ENCODE peak calls at places on chromosomes 2 and 18, in nine cellular contexts. R is prostate gland, X is heart left ventricle, N is uterus, D is K562, L is NB4, A is spleen, E is gastrocnemius medialis, U is vagina. Q is an unnamed sample.

GRCh38 chr2:203733683-203734082 is 27.2 kb downstream of the CD28 start:
- DNase-seq in R (no peak), X (no peak), N (no peak), D (no peak), L (no peak), A (no peak), E (no peak), U (no peak), Q (no peak)

GRCh38 chr2:99691931-99692330 is 202.1 kb upstream of the REV1 start:
- DNase-seq in R (no peak), X (peak), N (no peak), D (no peak), L (no peak), A (no peak), E (no peak), U (no peak), Q (peak)

GRCh38 chr18:2948038-2948437 is 64.9 kb downstream of the LPIN2 start:
- DNase-seq in R (peak), X (no peak), N (no peak), D (peak), L (peak), A (no peak), E (no peak), U (no peak), Q (no peak)

GRCh38 chr2:20106746-20107145 is 55.3 kb upstream of the LAPTM4A start:
- DNase-seq in R (peak), X (peak), N (no peak), D (no peak), L (no peak), A (no peak), E (no peak), U (no peak), Q (no peak)

GRCh38 chr2:134669731-134670669 is 48.8 kb downstream of the TMEM163 start:
- DNase-seq in R (no peak), X (no peak), N (no peak), D (no peak), L (peak), A (peak), E (no peak), U (no peak), Q (no peak)

GRCh38 chr2:86229221-86229620 is 30.0 kb downstream of the MRPL35 start:
- DNase-seq in R (no peak), X (no peak), N (no peak), D (no peak), L (peak), A (peak), E (no peak), U (no peak), Q (no peak)

GRCh38 chr2:201182650-201183372 is at the start of gene CASP10:
- DNase-seq in R (no peak), X (peak), N (no peak), D (peak), L (peak), A (no peak), E (no peak), U (no peak), Q (peak)

GRCh38 chr2:28626891-28627421 is 124.7 kb upstream of the PPP1CB start:
- DNase-seq in R (no peak), X (no peak), N (peak), D (no peak), L (peak), A (peak), E (peak), U (no peak), Q (no peak)

GRCh38 chr2:233235977-233236376 is 15.5 kb upstream of the ATG16L1 start:
- DNase-seq in R (no peak), X (no peak), N (no peak), D (no peak), L (no peak), A (no peak), E (no peak), U (no peak), Q (no peak)

GRCh38 chr18:63319383-63320040 is at the start of gene BCL2:
- DNase-seq in R (peak), X (peak), N (no peak), D (peak), L (peak), A (no peak), E (peak), U (no peak), Q (peak)

GRCh38 chr18:33761363-33761762 is 183.3 kb downstream of the ASXL3 start:
- DNase-seq in R (no peak), X (no peak), N (no peak), D (no peak), L (peak), A (no peak), E (no peak), U (no peak), Q (no peak)

GRCh38 chr18:65938592-65939372 is 188.0 kb downstream of the CDH7 start:
- DNase-seq in R (no peak), X (no peak), N (no peak), D (no peak), L (peak), A (no peak), E (no peak), U (no peak), Q (no peak)

GRCh38 chr2:229553091-229553490 is 161.3 kb downstream of the DNER start:
- DNase-seq in R (no peak), X (no peak), N (no peak), D (no peak), L (no peak), A (no peak), E (no peak), U (no peak), Q (no peak)

GRCh38 chr2:28166956-28167355 is 225.7 kb upstream of the FOSL2 start:
- DNase-seq in R (no peak), X (no peak), N (no peak), D (no peak), L (no peak), A (no peak), E (no peak), U (no peak), Q (no peak)

GRCh38 chr2:239300871-239301742 is 99.7 kb downstream of the HDAC4 start:
- DNase-seq in R (no peak), X (no peak), N (peak), D (no peak), L (no peak), A (peak), E (no peak), U (no peak), Q (peak)

GRCh38 chr2:105952131-105952530 is 207.4 kb downstream of the NCK2 start:
- DNase-seq in R (no peak), X (no peak), N (no peak), D (no peak), L (peak), A (no peak), E (no peak), U (no peak), Q (no peak)
- H3K4me3 ChIP-seq in R (no peak), X (no peak), N (no peak), D (no peak), L (no peak), A (no peak), E (no peak), U (no peak), Q (no peak)

DNA sequence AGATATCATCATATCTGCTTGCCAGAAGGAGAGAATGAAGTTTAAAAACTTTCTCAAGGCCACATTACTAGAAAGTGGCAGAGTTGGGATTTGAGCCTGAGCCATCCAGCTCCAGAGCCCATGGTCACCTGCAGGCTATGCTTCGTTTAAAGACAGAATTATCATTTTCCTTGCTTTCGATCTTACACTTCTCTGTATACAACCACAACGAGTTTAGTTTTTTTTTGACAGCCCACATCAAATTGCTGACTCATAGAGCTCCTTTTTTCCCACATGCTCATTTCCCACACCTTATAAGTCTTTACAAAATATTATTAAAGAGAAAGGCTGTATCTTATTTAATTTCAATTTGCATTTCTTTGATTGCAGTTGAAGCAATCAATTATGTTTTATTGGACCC is 6.5 kb downstream of the PLEK start:
- DNase-seq in R (no peak), X (no peak), N (no peak), D (no peak), L (no peak), A (no peak), E (no peak), U (no peak), Q (no peak)
- TF ChIP-seq POLR2A in R (no peak), X (no peak), N (no peak), D (no peak), L (no peak), A (no peak), E (no peak), U (no peak), Q (no peak)

DNA sequence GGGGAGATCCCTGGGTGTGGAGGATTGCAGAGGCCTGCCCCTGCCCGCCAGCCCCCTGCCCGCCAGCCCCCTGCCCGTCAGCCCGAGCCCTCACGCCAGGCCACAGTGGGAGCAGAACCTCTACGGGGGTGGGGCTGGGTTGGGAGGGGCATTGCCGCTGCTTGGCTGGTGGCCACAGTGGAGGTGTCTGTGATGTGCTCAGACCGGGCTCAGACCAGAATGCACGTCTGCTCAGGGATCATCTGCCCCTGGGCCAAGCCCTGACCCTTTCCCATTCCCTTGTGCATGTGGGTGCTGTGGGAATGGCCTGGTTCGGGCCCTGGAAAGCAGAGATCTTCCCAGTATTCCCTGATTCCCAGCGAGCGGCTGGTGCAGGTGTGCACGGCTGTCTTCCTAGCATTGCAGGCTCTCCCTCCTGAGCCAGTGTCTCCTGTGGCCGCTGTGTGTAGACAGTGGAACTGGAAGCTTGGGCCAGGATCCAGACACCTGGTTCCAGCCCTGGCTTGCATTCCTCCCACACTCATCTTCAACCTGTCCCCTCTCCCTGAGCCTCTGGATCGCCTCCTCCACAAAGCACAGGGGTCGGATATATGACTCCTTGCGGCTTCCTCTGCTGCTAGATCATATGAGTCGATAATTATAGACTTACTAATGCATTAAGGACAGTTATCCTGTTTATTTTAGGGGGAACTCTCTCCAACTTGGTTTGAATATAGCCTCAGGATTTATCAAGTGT is 161.5 kb downstream of the LDLRAD4 start:
- DNase-seq in R (no peak), X (no peak), N (no peak), D (no peak), L (no peak), A (no peak), E (no peak), U (peak), Q (peak)
- TF ChIP-seq CTCF in R (no peak), X (no peak), N (no peak), D (no peak), L (no peak), A (no peak), E (no peak), U (no peak), Q (no peak)

DNA sequence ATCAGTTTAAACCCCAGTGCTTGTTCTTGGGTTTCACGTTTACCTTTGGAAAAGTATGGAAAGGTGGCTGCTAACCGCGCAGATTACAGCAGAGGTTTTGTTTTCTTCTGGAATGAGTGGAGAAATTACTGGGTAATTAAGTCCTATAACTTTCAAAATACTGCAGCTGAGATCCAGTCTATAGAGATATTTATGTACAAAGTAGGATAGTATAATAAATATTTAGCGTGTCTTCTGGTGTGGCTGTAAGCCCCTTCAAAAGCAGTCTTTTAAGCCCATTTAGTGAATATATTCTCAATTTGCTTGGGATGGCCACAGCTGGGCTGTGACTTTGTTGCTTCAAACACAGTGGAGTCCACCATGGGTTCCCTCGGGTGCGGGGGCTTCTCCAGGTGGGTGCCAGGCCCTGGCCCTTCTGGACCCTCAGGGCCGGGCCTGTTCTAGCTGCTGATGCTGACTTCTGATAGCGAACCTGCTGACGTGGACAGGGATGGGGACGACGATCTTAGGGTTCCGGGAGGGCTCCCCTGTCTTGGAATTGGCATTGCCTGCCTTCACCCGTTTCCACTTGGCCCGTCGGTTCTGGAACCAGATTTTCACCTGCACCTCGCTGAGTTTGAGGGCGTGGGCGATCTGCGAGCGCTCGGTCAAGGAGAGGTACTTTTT is 2.6 kb downstream of the GBX2 start:
- DNase-seq in R (no peak), X (no peak), N (no peak), D (no peak), L (no peak), A (no peak), E (no peak), U (no peak), Q (peak)
- H3K4me3 ChIP-seq in R (no peak), X (peak), N (no peak), D (no peak), L (no peak), A (peak), E (no peak), U (no peak), Q (no peak)

GRCh38 chr2:24342110-24342910 is 18.0 kb downstream of the ITSN2 start:
- DNase-seq in R (no peak), X (no peak), N (no peak), D (no peak), L (no peak), A (no peak), E (no peak), U (no peak), Q (no peak)
- TF ChIP-seq POLR2A in R (no peak), X (no peak), N (no peak), D (no peak), L (no peak), A (no peak), E (no peak), U (no peak), Q (no peak)

Q was measured in lower leg skin.